ENCODE peak calls at places on chromosomes 1 and 21, in six cellular contexts. E is cardiac fibroblast, B is lung, M is endothelial cell, R is brain microvascular endothelial cell, Y is AG09319. O is an unnamed sample.

GRCh38 chr1:171422489-171422888 is 62.8 kb upstream of the PRRC2C start:
- DNase-seq in E (peak; percentile 53), B (no peak), M (no peak), R (peak; percentile 3), Y (no peak), O (no peak)

GRCh38 chr1:18556364-18556763 is 74.3 kb upstream of the PAX7 start:
- DNase-seq in E (peak; percentile 27), B (no peak), M (peak; percentile 26), R (peak; percentile 23), Y (no peak), O (no peak)

GRCh38 chr1:199898654-199899053 is 128.9 kb upstream of the NR5A2 start:
- DNase-seq in E (no peak), B (no peak), M (no peak), R (no peak), Y (no peak), O (no peak)

GRCh38 chr1:228316589-228317387 is 89.8 kb downstream of the TRIM11 start:
- DNase-seq in E (no peak), B (no peak), M (no peak), R (no peak), Y (no peak), O (no peak)

GRCh38 chr1:16145030-16145987 is 10.6 kb downstream of the EPHA2 start:
- DNase-seq in E (peak; percentile 96), B (peak; percentile 90), M (peak; percentile 77), R (peak; percentile 93), Y (no peak), O (no peak)

GRCh38 chr1:9629445-9630201 is 21.9 kb upstream of the PIK3CD start:
- DNase-seq in E (no peak), B (peak; percentile 60), M (no peak), R (no peak), Y (no peak), O (no peak)

GRCh38 chr1:12174789-12175455 is 8.1 kb downstream of the TNFRSF1B start:
- DNase-seq in E (no peak), B (no peak), M (peak; percentile 43), R (no peak), Y (no peak), O (no peak)

GRCh38 chr1:204357551-204357950 is 2.2 kb downstream of the PLEKHA6 start:
- DNase-seq in E (peak; percentile 34), B (no peak), M (no peak), R (no peak), Y (no peak), O (no peak)

GRCh38 chr1:8905582-8906191 is 27.2 kb upstream of the ENO1 start:
- DNase-seq in E (peak; percentile 71), B (no peak), M (no peak), R (no peak), Y (no peak), O (no peak)

GRCh38 chr1:8858112-8858668 is 20.3 kb downstream of the ENO1 start:
- DNase-seq in E (peak; percentile 92), B (no peak), M (peak; percentile 47), R (peak; percentile 88), Y (no peak), O (no peak)

GRCh38 chr1:24415910-24416665 is 486 bp downstream of the NIPAL3 start:
- DNase-seq in E (no peak), B (no peak), M (no peak), R (no peak), Y (no peak), O (no peak)

GRCh38 chr1:208158640-208159541 is 85.3 kb downstream of the PLXNA2 start:
- DNase-seq in E (no peak), B (no peak), M (peak; percentile 9), R (no peak), Y (no peak), O (no peak)

GRCh38 chr1:200108659-200109058 is 81.1 kb downstream of the NR5A2 start:
- DNase-seq in E (no peak), B (no peak), M (no peak), R (no peak), Y (no peak), O (no peak)

GRCh38 chr1:2596530-2597333 is 10.2 kb downstream of the PRXL2B start:
- DNase-seq in E (no peak), B (no peak), M (no peak), R (no peak), Y (no peak), O (no peak)

GRCh38 chr1:85202864-85203255 is 2.0 kb upstream of the SYDE2 start:
- DNase-seq in E (no peak), B (no peak), M (no peak), R (no peak), Y (no peak), O (no peak)

GRCh38 chr21:32889596-32889995 is 118.0 kb upstream of the PAXBP1 start:
- DNase-seq in E (peak; percentile 28), B (no peak), M (no peak), R (no peak), Y (no peak), O (no peak)

GRCh38 chr1:229950908-229951307 is 116.1 kb upstream of the GALNT2 start:
- DNase-seq in E (no peak), B (no peak), M (no peak), R (no peak), Y (no peak), O (no peak)

GRCh38 chr1:46065405-46065804 is 67.0 kb downstream of the PIK3R3 start:
- DNase-seq in E (no peak), B (no peak), M (no peak), R (no peak), Y (no peak), O (no peak)

GRCh38 chr21:34166468-34166867 is 93.1 kb downstream of the MRPS6 start:
- DNase-seq in E (peak; percentile 19), B (no peak), M (no peak), R (no peak), Y (no peak), O (no peak)

GRCh38 chr1:84062496-84062895 is 63.6 kb upstream of the TTLL7 start:
- DNase-seq in E (no peak), B (no peak), M (no peak), R (no peak), Y (no peak), O (no peak)

GRCh38 chr1:16178596-16179497 is 23.0 kb upstream of the EPHA2 start:
- DNase-seq in E (no peak), B (peak; percentile 69), M (no peak), R (no peak), Y (no peak), O (no peak)

GRCh38 chr1:11680270-11681070 is 478 bp downstream of the MAD2L2 start:
- DNase-seq in E (no peak), B (no peak), M (no peak), R (no peak), Y (no peak), O (no peak)

GRCh38 chr1:227563319-227564201 is at the start of gene ZNF678:
- DNase-seq in E (peak; percentile 97), B (peak; percentile 95), M (peak; percentile 86), R (peak; percentile 96), Y (peak; percentile 76), O (peak; percentile 84)

GRCh38 chr1:61638296-61638695 is 86.6 kb downstream of the TM2D1 start:
- DNase-seq in E (peak; percentile 65), B (no peak), M (no peak), R (no peak), Y (peak; percentile 84), O (no peak)

GRCh38 chr1:225965231-225965630 is 24.2 kb upstream of the LEFTY2 start:
- DNase-seq in E (no peak), B (no peak), M (no peak), R (no peak), Y (no peak), O (no peak)

GRCh38 chr1:225961659-225962439 is 20.8 kb upstream of the LEFTY2 start:
- DNase-seq in E (no peak), B (no peak), M (no peak), R (no peak), Y (no peak), O (no peak)

GRCh38 chr1:225958041-225958440 is 17.0 kb upstream of the LEFTY2 start:
- DNase-seq in E (no peak), B (no peak), M (no peak), R (no peak), Y (no peak), O (no peak)

GRCh38 chr1:225963735-225964530 is 22.9 kb upstream of the LEFTY2 start:
- DNase-seq in E (peak; percentile 39), B (no peak), M (no peak), R (no peak), Y (no peak), O (no peak)

GRCh38 chr1:225962440-225962975 is 21.5 kb upstream of the LEFTY2 start:
- DNase-seq in E (peak; percentile 24), B (no peak), M (peak; percentile 77), R (no peak), Y (no peak), O (no peak)
- TF ChIP-seq CTCF in E (peak; percentile 76), B (peak; percentile 10), M (peak; percentile 71), R (peak; percentile 81), Y (peak; percentile 47), O (peak; percentile 80)

GRCh38 chr1:70738576-70738975 is 309.0 kb downstream of the PTGER3 start:
- DNase-seq in E (no peak), B (no peak), M (no peak), R (no peak), Y (no peak), O (no peak)

GRCh38 chr1:70737125-70737524 is 310.5 kb downstream of the PTGER3 start:
- DNase-seq in E (no peak), B (no peak), M (no peak), R (no peak), Y (no peak), O (no peak)
- TF ChIP-seq CTCF in E (no peak), B (no peak), M (no peak), R (no peak), Y (no peak), O (no peak)

GRCh38 chr21:39911286-39911685 is 44.0 kb downstream of the PCP4 start:
- DNase-seq in E (no peak), B (no peak), M (no peak), R (no peak), Y (no peak), O (no peak)
- TF ChIP-seq CTCF in E (no peak), B (no peak), M (peak; percentile 22), R (no peak), Y (no peak), O (peak; percentile 61)

GRCh38 chr1:118564961-118565360 is 379.9 kb upstream of the SPAG17 start:
- DNase-seq in E (no peak), B (no peak), M (no peak), R (no peak), Y (no peak), O (no peak)

DNA sequence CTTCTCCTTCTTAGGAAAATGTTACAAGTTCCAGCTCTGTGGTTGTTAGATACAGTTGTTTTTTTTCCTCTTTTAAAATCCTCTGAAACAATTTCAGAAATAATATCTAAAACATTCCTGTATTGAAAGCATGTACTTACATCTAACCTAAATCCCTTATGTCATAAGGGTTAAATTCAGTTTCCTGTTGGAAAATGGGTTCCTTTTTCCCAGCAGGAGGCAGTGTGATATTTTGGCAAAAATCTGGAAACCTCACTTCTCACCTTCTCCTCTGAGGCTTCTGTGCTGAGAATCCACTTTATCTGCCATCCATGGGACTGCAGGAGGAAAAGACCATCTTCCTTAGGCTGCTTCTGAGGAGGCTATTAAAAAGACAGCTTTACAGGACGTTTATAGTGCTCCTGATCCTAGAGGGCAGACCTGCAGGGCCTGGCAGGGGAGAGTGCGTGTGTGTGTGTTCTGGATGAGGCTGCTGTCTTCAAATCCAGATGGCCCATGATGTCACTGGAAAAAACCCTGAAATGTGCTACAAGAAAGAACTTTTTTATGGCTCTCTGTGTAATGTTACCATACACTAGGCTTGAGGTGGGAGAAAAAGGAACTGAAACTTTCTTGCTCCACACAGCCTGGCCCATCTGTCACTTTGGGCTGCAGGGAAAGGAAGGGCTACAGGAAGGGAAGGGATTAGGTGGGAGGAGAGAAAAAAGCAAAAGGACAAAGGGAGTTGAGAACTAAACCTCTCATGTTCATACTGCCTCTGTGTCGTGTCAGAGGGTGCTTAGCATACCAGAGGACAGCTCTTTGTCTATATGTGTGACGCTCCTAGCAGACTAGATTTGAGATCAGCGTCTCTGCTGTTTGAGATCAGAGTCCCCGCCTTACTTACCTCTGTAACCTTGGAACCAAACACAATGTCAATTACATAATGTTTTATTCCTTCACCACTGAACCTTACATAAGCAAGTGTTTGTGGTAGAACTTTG is 379.2 kb upstream of the SPAG17 start:
- DNase-seq in E (peak; percentile 1), B (no peak), M (peak; percentile 4), R (no peak), Y (no peak), O (no peak)
- TF ChIP-seq CTCF in E (no peak), B (no peak), M (no peak), R (no peak), Y (peak; percentile 2), O (no peak)